ENCODE peak calls at places on chromosomes 6 and 20, in six cellular contexts. X is left ventricle myocardium inferior, R is AG09309, B is GM12865, T is lung, Q is fibroblast of pulmonary artery. S is an unnamed sample.

GRCh38 chr6:133768656-133769295 is 120.1 kb upstream of the TCF21 start:
- DNase-seq in B (no peak), X (no peak), T (no peak), R (no peak), Q (peak), S (peak)

GRCh38 chr6:22320750-22321149 is 23.9 kb upstream of the PRL start:
- DNase-seq in B (no peak), Q (peak), T (no peak), R (peak), X (no peak), S (peak)

GRCh38 chr20:32466739-32467505 is 108.8 kb downstream of the ASXL1 start:
- DNase-seq in B (no peak), R (no peak), Q (no peak), T (no peak), X (peak), S (no peak)

GRCh38 chr20:39190666-39191570 is 228.8 kb downstream of the DHX35 start:
- DNase-seq in R (peak), X (no peak), T (no peak), B (no peak), Q (no peak), S (no peak)

GRCh38 chr6:106300944-106301343 is 24.6 kb downstream of the ATG5 start:
- DNase-seq in R (peak), T (no peak), X (no peak), B (peak), Q (peak), S (peak)

GRCh38 chr6:25311251-25311910 is 32.2 kb downstream of the CARMIL1 start:
- DNase-seq in X (no peak), T (no peak), Q (peak), R (peak), B (no peak), S (no peak)

GRCh38 chr6:37713529-37714119 is 15.9 kb upstream of the MDGA1 start:
- DNase-seq in Q (peak), R (peak), B (no peak), T (no peak), X (no peak), S (peak)

GRCh38 chr6:42017021-42017643 is 33.2 kb upstream of the TAF8 start:
- DNase-seq in Q (peak), B (peak), R (peak), T (no peak), X (no peak), S (peak)

GRCh38 chr6:108009894-108010293 is 51.9 kb upstream of the SEC63 start:
- DNase-seq in B (no peak), T (no peak), Q (no peak), X (no peak), R (no peak), S (no peak)

GRCh38 chr6:5172057-5172683 is 87.0 kb downstream of the PPP1R3G start:
- DNase-seq in X (no peak), R (no peak), B (no peak), Q (no peak), T (no peak), S (no peak)

GRCh38 chr6:121639041-121639440 is 203.6 kb downstream of the GJA1 start:
- DNase-seq in Q (no peak), R (no peak), T (no peak), B (no peak), X (no peak), S (no peak)

GRCh38 chr6:18179770-18180393 is 24.7 kb downstream of the KDM1B start:
- DNase-seq in B (no peak), X (peak), R (no peak), T (peak), Q (no peak), S (no peak)

GRCh38 chr6:109705258-109705657 is 14.2 kb downstream of the FIG4 start:
- DNase-seq in B (peak), X (peak), R (peak), T (peak), Q (peak), S (peak)

GRCh38 chr6:83198486-83199172 is 5.5 kb downstream of the RWDD2A start:
- DNase-seq in X (no peak), Q (peak), B (no peak), T (no peak), R (no peak), S (peak)

GRCh38 chr6:154605207-154605877 is 94.9 kb upstream of the CNKSR3 start:
- DNase-seq in B (peak), R (no peak), X (no peak), Q (no peak), T (no peak), S (no peak)

GRCh38 chr6:96522469-96523009 is 933 bp downstream of the UFL1 start:
- DNase-seq in T (no peak), X (no peak), R (no peak), Q (peak), B (peak), S (peak)

GRCh38 chr20:9319687-9320384 is 194.6 kb upstream of the LAMP5 start:
- DNase-seq in T (no peak), B (no peak), R (no peak), X (no peak), Q (no peak), S (no peak)

GRCh38 chr6:148925701-148926100 is 178.9 kb downstream of the UST start:
- DNase-seq in T (no peak), B (no peak), R (no peak), X (no peak), Q (no peak), S (peak)

GRCh38 chr6:72787521-72788031 is 165.7 kb downstream of the KCNQ5 start:
- DNase-seq in R (peak), B (no peak), Q (peak), X (no peak), T (peak), S (peak)

GRCh38 chr20:3547906-3548305 is 77.1 kb downstream of the ATRN start:
- DNase-seq in R (no peak), T (no peak), Q (no peak), B (no peak), X (no peak), S (no peak)

GRCh38 chr6:163539101-163539762 is 124.7 kb downstream of the QKI start:
- DNase-seq in T (no peak), R (no peak), Q (no peak), B (no peak), X (no peak), S (no peak)

GRCh38 chr20:905999-906520 is 10.1 kb downstream of the ANGPT4 start:
- DNase-seq in B (no peak), Q (no peak), R (no peak), T (no peak), X (no peak), S (no peak)

GRCh38 chr20:33399924-33400323 is 1.4 kb downstream of the CDK5RAP1 start:
- DNase-seq in B (no peak), X (no peak), T (no peak), R (no peak), Q (peak), S (peak)

GRCh38 chr6:23656257-23656731 is 469.7 kb upstream of the NRSN1 start:
- DNase-seq in R (no peak), T (no peak), B (no peak), X (no peak), Q (no peak), S (no peak)

GRCh38 chr6:131754715-131755567 is 44.1 kb upstream of the CTAGE9 start:
- DNase-seq in B (no peak), T (no peak), R (no peak), Q (no peak), X (no peak), S (no peak)

GRCh38 chr20:34676642-34677373 is at the start of gene PIGU:
- DNase-seq in T (peak), Q (peak), X (peak), B (peak), R (peak), S (peak)
- TF ChIP-seq CTCF in T (peak), Q (no peak), X (peak), B (no peak), R (no peak), S (peak)

GRCh38 chr6:43378631-43379030 is 9.2 kb upstream of the ZNF318 start:
- DNase-seq in B (no peak), X (no peak), Q (no peak), R (no peak), T (no peak), S (no peak)
- H3K4me3 ChIP-seq in B (no peak), X (no peak), Q (no peak), R (no peak), T (no peak), S (no peak)

GRCh38 chr6:46655803-46656202 is 3.0 kb downstream of the SLC25A27 start:
- DNase-seq in B (peak), X (no peak), T (no peak), Q (no peak), R (no peak), S (peak)
- TF ChIP-seq CTCF in B (no peak), X (no peak), T (no peak), Q (peak), R (peak), S (peak)

GRCh38 chr20:1907586-1907985 is 12.4 kb downstream of the SIRPA start:
- DNase-seq in T (no peak), R (no peak), X (no peak), B (no peak), Q (peak), S (no peak)
- H3K4me3 ChIP-seq in T (no peak), R (no peak), X (no peak), B (no peak), Q (no peak), S (no peak)

DNA sequence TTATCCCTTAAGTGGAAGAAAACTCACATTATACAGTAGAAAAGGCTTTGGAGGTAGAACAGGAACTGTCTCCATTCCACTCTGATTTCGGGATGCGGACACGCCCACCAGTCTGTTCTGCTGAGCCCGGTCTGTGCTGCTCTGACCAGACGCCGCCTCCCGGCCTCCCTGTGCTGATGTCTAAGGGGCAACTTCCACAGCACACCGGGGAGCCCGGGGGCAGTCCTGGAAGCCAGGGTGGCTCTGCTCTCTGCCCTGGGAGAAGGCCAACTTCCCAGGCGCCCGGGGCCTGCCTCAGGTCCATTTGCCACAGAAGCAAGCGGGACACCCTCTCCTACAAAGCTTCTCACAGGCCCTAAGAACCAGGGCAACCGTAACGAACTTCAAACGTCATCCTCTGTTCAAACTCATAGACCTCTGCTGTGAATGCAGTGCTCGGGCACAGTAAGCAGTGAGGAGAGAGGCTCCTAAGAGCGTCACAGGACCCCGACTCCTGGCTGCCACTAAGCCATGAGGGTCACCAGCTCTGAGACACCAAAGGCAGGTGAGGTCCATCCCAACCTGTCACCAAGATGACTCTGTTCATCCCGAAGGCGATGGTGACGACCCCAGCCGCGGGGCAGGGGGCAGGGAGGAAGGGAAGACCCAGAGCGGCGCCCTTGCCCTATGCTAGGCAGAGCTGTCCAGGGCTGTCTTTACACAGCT is 5.6 kb downstream of the TAF4 start:
- DNase-seq in X (no peak), T (no peak), B (no peak), Q (no peak), R (no peak), S (no peak)
- TF ChIP-seq CTCF in X (no peak), T (no peak), B (no peak), Q (no peak), R (no peak), S (no peak)

DNA sequence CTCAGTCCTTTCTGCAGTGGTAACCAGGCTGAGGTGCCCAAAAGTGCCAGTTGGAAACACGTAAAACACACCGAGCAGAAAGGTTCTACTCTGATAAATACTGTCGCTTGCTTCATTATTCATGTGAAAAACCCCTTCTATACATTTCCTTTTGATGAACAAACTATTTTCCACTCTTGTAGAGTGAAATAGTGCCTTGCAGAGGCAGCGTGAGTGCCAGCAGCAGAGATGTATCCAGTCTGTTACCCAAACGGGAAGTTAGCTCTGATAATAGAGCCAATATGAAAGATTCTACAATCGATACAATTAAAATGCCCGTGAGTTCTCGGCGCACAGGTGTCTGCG is 1.5 kb downstream of the ZBTB46 start:
- DNase-seq in X (no peak), T (no peak), R (no peak), B (no peak), Q (no peak), S (peak)
- H3K4me3 ChIP-seq in X (peak), T (peak), R (no peak), B (peak), Q (peak), S (peak)

S was measured in choroid plexus epithelial cell.